ENCODE peak calls at places on chromosomes 5 and 9, in five cellular contexts. T is tibial artery, G is endothelial cell, R is A549, I is prostate gland. Y is an unnamed sample.

GRCh38 chr5:174328626-174329299 is 283.3 kb downstream of the NSG2 start:
- DNase-seq in T (no peak), G (no peak), R (no peak), I (no peak), Y (no peak)

GRCh38 chr5:149153751-149154610 is 12.7 kb downstream of the ABLIM3 start:
- DNase-seq in T (peak), G (no peak), R (peak), I (no peak), Y (no peak)

GRCh38 chr9:84748112-84748511 is 78.6 kb downstream of the NTRK2 start:
- DNase-seq in T (no peak), G (no peak), R (no peak), I (no peak), Y (no peak)

GRCh38 chr5:123176224-123176937 is 87.3 kb downstream of the PRDM6 start:
- DNase-seq in T (no peak), G (no peak), R (no peak), I (no peak), Y (no peak)

GRCh38 chr9:89870207-89870606 is 265.4 kb downstream of the GADD45G start:
- DNase-seq in T (peak), G (no peak), R (no peak), I (no peak), Y (no peak)

GRCh38 chr5:167949435-167949834 is 342.0 kb upstream of the WWC1 start:
- DNase-seq in T (no peak), G (no peak), R (no peak), I (no peak), Y (no peak)

GRCh38 chr5:97046270-97046982 is 96.0 kb downstream of the LIX1 start:
- DNase-seq in T (no peak), G (no peak), R (peak), I (no peak), Y (no peak)

GRCh38 chr5:128778474-128778873 is 186.8 kb upstream of the SLC27A6 start:
- DNase-seq in T (no peak), G (no peak), R (no peak), I (no peak), Y (no peak)

GRCh38 chr5:178546675-178547033 is 43.5 kb downstream of the COL23A1 start:
- DNase-seq in T (no peak), G (no peak), R (no peak), I (no peak), Y (no peak)

GRCh38 chr9:2662496-2662895 is 40.9 kb downstream of the VLDLR start:
- DNase-seq in T (no peak), G (peak), R (peak), I (no peak), Y (no peak)

GRCh38 chr9:113509463-113509862 is 45.9 kb downstream of the RGS3 start:
- DNase-seq in T (no peak), G (no peak), R (no peak), I (no peak), Y (no peak)

GRCh38 chr5:91928751-91929521 is 545.8 kb upstream of the ARRDC3 start:
- DNase-seq in T (no peak), G (no peak), R (peak), I (no peak), Y (no peak)

GRCh38 chr9:18362901-18363685 is 110.9 kb upstream of the ADAMTSL1 start:
- DNase-seq in T (no peak), G (no peak), R (no peak), I (no peak), Y (no peak)

GRCh38 chr5:126360467-126360866 is 62.7 kb upstream of the GRAMD2B start:
- DNase-seq in T (no peak), G (no peak), R (no peak), I (no peak), Y (no peak)

GRCh38 chr5:10470669-10471068 is 29.0 kb downstream of the ROPN1L start:
- DNase-seq in T (no peak), G (no peak), R (no peak), I (no peak), Y (no peak)

DNA sequence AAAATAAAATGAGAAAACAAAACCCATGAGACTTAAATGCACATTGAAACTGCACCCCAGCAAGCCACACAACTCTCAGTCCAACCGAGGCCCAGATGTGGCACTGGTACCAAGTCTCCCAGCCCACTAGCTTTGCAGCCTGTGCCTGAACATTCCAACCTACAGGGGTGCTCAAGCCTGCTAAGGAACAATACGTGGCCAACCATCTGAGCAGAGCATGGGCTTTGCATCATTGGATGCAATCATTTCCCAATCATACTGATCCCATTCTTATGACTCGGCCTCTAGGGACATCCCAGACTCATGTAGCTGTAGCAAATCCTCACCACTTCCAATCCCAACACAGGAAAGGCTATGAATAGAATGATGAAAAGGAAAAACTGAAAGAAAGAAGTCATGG is 297.2 kb downstream of the SPOCK1 start:
- DNase-seq in T (peak), G (no peak), R (peak), I (no peak), Y (no peak)
- TF ChIP-seq CTCF in T (peak), G (no peak), R (no peak), I (no peak), Y (no peak)

GRCh38 chr5:56827043-56827442 is 11.7 kb downstream of the MAP3K1 start:
- DNase-seq in T (no peak), G (peak), R (peak), I (no peak), Y (no peak)
- TF ChIP-seq CTCF in T (peak), G (peak), R (no peak), I (no peak), Y (peak)

DNA sequence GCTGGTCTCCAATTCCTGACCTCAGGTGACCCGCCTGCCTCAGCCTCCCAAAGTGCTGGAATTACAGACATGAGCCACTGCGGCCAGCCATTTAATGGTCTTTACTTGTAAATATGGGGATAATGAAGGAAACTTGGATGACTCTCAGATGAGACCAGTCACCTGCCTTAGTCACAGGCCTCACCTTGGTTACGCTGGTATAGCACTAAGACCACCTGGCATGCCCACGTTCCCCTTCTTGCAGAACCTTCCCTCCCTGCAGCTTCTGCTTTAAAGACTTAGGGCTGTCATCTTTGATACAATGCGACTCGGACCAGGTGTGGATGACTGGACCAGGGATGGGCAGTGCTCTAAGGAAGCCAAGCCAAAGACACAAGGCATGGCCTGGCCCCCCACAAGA is 629.9 kb downstream of the CCDC171 start:
- DNase-seq in T (no peak), G (no peak), R (no peak), I (no peak), Y (no peak)
- TF ChIP-seq CTCF in T (no peak), G (no peak), R (no peak), I (no peak), Y (no peak)

GRCh38 chr9:34590376-34591090 is 1.0 kb upstream of the CNTFR start:
- DNase-seq in T (peak), G (no peak), R (no peak), I (no peak), Y (no peak)

GRCh38 chr9:34591091-34591910 is 1.8 kb upstream of the CNTFR start:
- DNase-seq in T (peak), G (peak), R (peak), I (peak), Y (peak)

GRCh38 chr9:34592895-34593601 is 3.5 kb upstream of the CNTFR start:
- DNase-seq in T (peak), G (no peak), R (no peak), I (peak), Y (no peak)

GRCh38 chr9:34594177-34594576 is 4.7 kb upstream of the CNTFR start:
- DNase-seq in T (peak), G (no peak), R (no peak), I (no peak), Y (no peak)

GRCh38 chr9:34591911-34592866 is 2.7 kb upstream of the CNTFR start:
- DNase-seq in T (no peak), G (no peak), R (no peak), I (no peak), Y (no peak)
- TF ChIP-seq CTCF in T (no peak), G (no peak), R (no peak), I (no peak), Y (no peak)

DNA sequence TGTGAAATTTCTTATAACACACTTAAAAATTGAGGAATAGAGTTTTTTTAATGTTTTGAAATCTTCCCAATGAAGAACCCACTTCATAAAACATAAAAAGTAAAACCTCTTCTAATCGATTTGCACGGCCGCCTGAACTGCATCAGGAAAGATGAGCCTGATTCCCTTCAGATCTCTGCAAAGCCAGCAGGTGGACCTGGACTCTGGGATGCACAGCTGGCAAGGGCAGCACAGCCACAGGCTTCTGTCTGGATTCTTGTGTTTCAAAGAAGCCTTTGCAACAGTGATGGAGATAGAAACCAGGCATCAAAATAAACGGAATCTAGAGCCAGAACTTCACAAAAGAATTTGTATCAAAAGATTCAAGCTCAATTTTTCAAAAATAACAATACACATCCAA is 36.0 kb upstream of the SPATA31C2 start:
- DNase-seq in T (no peak), G (no peak), R (peak), I (no peak), Y (no peak)
- TF ChIP-seq CTCF in T (no peak), G (no peak), R (no peak), I (no peak), Y (peak)

Y was measured in progenitor cell of endocrine pancreas.